ENCODE peak calls at places on chromosome 18, in eight cellular contexts. One of them, this sample, is unnamed.

GRCh38 chr18:3605562-3606443 is 155.8 kb downstream of the TGIF1 start:
- DNase-seq in omental fat pad: no peak
- DNase-seq in cardiac muscle cell: peak; percentile 66
- DNase-seq in breast epithelium: no peak
- DNase-seq in A549: no peak
- DNase-seq in heart left ventricle: no peak
- DNase-seq in brain microvascular endothelial cell: peak; percentile 39
- DNase-seq in cardiac fibroblast: peak; percentile 71
- DNase-seq in this sample: no peak

GRCh38 chr18:59267511-59268126 is 5.6 kb downstream of the RAX start:
- DNase-seq in A549: peak; percentile 22
- DNase-seq in omental fat pad: no peak
- DNase-seq in brain microvascular endothelial cell: no peak
- DNase-seq in cardiac muscle cell: peak; percentile 18
- DNase-seq in breast epithelium: no peak
- DNase-seq in cardiac fibroblast: no peak
- DNase-seq in heart left ventricle: no peak
- DNase-seq in this sample: no peak

GRCh38 chr18:13982136-13982535 is 66.8 kb upstream of the MC2R start:
- DNase-seq in heart left ventricle: no peak
- DNase-seq in omental fat pad: no peak
- DNase-seq in brain microvascular endothelial cell: no peak
- DNase-seq in breast epithelium: no peak
- DNase-seq in cardiac fibroblast: no peak
- DNase-seq in cardiac muscle cell: no peak
- DNase-seq in A549: no peak
- DNase-seq in this sample: no peak

GRCh38 chr18:2948038-2948437 is 64.9 kb downstream of the LPIN2 start:
- DNase-seq in cardiac fibroblast: peak; percentile 70
- DNase-seq in omental fat pad: no peak
- DNase-seq in brain microvascular endothelial cell: peak; percentile 27
- DNase-seq in cardiac muscle cell: peak; percentile 78
- DNase-seq in A549: peak; percentile 54
- DNase-seq in heart left ventricle: peak; percentile 40
- DNase-seq in breast epithelium: no peak
- DNase-seq in this sample: peak; percentile 16

GRCh38 chr18:49804096-49804495 is 9.2 kb downstream of the ACAA2 start:
- DNase-seq in breast epithelium: no peak
- DNase-seq in cardiac fibroblast: no peak
- DNase-seq in omental fat pad: no peak
- DNase-seq in A549: no peak
- DNase-seq in heart left ventricle: no peak
- DNase-seq in brain microvascular endothelial cell: no peak
- DNase-seq in cardiac muscle cell: no peak
- DNase-seq in this sample: no peak

GRCh38 chr18:54296017-54296416 is 26.7 kb downstream of the POLI start:
- DNase-seq in brain microvascular endothelial cell: no peak
- DNase-seq in omental fat pad: no peak
- DNase-seq in cardiac fibroblast: peak; percentile 35
- DNase-seq in breast epithelium: no peak
- DNase-seq in cardiac muscle cell: peak; percentile 41
- DNase-seq in heart left ventricle: no peak
- DNase-seq in A549: no peak
- DNase-seq in this sample: no peak

GRCh38 chr18:55275042-55275897 is 312.7 kb downstream of the TCF4 start:
- DNase-seq in breast epithelium: no peak
- DNase-seq in cardiac fibroblast: peak; percentile 89
- DNase-seq in heart left ventricle: no peak
- DNase-seq in cardiac muscle cell: peak; percentile 79
- DNase-seq in brain microvascular endothelial cell: peak; percentile 66
- DNase-seq in A549: peak; percentile 23
- DNase-seq in omental fat pad: no peak
- DNase-seq in this sample: no peak

GRCh38 chr18:28178720-28179119 is 1.8 kb upstream of the CDH2 start:
- DNase-seq in cardiac fibroblast: peak; percentile 69
- DNase-seq in cardiac muscle cell: no peak
- DNase-seq in A549: peak; percentile 14
- DNase-seq in heart left ventricle: no peak
- DNase-seq in breast epithelium: no peak
- DNase-seq in brain microvascular endothelial cell: peak; percentile 41
- DNase-seq in omental fat pad: no peak
- DNase-seq in this sample: no peak

GRCh38 chr18:54702687-54703086 is 111.6 kb downstream of the DYNAP start:
- DNase-seq in heart left ventricle: no peak
- DNase-seq in cardiac muscle cell: no peak
- DNase-seq in breast epithelium: no peak
- DNase-seq in cardiac fibroblast: peak; percentile 77
- DNase-seq in omental fat pad: no peak
- DNase-seq in A549: no peak
- DNase-seq in brain microvascular endothelial cell: no peak
- DNase-seq in this sample: no peak

GRCh38 chr18:43587538-43588153 is 310.4 kb upstream of the SYT4 start:
- DNase-seq in omental fat pad: no peak
- DNase-seq in heart left ventricle: no peak
- DNase-seq in brain microvascular endothelial cell: peak; percentile 53
- DNase-seq in breast epithelium: no peak
- DNase-seq in A549: peak; percentile 17
- DNase-seq in cardiac fibroblast: peak; percentile 66
- DNase-seq in cardiac muscle cell: peak; percentile 63
- DNase-seq in this sample: no peak

DNA sequence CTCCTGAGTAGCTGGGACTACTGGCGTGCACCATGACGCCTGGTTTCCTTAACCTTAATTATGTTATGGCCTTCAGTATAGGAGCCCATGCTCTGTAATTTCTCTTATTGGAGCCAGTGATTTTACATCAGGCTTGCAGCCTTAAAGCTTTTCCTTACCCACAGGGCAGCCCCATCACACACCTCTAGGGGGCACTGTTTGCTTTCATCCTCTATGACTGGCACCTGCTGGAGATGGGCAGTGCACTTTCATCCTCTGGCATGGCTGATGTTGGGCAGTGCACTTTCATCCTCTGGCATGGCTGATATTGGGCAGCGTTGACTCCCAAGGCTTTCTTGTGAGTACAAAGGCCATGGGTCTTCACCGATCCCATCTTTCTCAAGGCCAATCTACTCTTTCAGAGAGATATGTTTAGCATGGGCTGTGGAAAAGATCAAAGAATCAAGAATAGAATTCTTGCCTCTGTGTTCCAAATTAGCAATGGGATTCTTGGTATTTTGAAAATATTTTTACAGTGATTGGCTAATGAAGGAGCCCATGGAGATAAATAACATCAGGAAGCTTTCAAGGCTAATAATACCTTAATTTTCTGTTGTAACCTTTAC is 80.7 kb upstream of the MEX3C start:
- DNase-seq in breast epithelium: no peak
- DNase-seq in A549: peak; percentile 57
- DNase-seq in brain microvascular endothelial cell: peak; percentile 38
- DNase-seq in cardiac fibroblast: peak; percentile 37
- DNase-seq in omental fat pad: no peak
- DNase-seq in cardiac muscle cell: peak; percentile 62
- DNase-seq in heart left ventricle: peak; percentile 31
- DNase-seq in this sample: no peak
- TF ChIP-seq CTCF in breast epithelium: no peak
- TF ChIP-seq CTCF in A549: peak; percentile 57
- TF ChIP-seq CTCF in brain microvascular endothelial cell: peak; percentile 83
- TF ChIP-seq CTCF in cardiac fibroblast: peak; percentile 66
- TF ChIP-seq CTCF in omental fat pad: no peak
- TF ChIP-seq CTCF in cardiac muscle cell: peak; percentile 82
- TF ChIP-seq CTCF in heart left ventricle: peak; percentile 53
- TF ChIP-seq CTCF in this sample: no peak

DNA sequence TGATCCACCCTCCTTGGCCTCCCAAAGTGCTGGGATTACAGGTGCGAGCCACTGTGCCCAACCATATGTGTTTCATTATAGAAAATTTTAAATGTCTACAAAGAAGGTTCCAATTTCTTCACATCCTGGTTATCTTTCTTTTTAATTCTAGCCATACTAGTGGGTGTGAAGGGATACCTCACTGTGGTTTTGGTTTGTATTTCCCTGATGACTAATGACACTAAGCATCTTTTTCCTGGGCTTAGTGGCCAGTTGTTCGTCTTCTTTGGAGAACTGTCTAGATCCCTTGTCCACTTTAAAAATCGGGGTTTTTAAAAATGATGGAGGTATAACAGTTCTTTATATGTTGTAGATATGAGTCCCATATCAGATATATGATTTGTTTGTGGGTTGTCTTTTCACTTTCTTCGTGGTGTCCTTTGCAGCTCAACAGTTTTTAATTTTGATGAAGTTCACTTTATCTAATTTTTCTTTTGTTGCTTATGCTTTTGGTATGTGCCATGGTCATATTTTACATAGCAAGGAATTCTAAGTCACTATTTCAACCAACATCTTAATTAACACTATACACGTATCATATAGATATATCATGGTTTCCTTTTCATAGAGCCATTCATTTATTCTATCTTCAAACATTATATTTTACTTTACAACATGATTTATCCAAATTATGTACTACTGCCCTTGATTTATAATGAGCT is 135.0 kb upstream of the RIOK3 start:
- DNase-seq in cardiac muscle cell: peak; percentile 64
- DNase-seq in brain microvascular endothelial cell: peak; percentile 70
- DNase-seq in breast epithelium: no peak
- DNase-seq in A549: no peak
- DNase-seq in heart left ventricle: no peak
- DNase-seq in omental fat pad: no peak
- DNase-seq in cardiac fibroblast: peak; percentile 61
- DNase-seq in this sample: no peak
- TF ChIP-seq CTCF in cardiac muscle cell: no peak
- TF ChIP-seq CTCF in brain microvascular endothelial cell: no peak
- TF ChIP-seq CTCF in breast epithelium: no peak
- TF ChIP-seq CTCF in A549: no peak
- TF ChIP-seq CTCF in heart left ventricle: no peak
- TF ChIP-seq CTCF in omental fat pad: no peak
- TF ChIP-seq CTCF in cardiac fibroblast: no peak
- TF ChIP-seq CTCF in this sample: no peak

GRCh38 chr18:12767580-12768155 is 64.8 kb downstream of the PSMG2 start:
- DNase-seq in omental fat pad: no peak
- DNase-seq in brain microvascular endothelial cell: no peak
- DNase-seq in heart left ventricle: no peak
- DNase-seq in cardiac fibroblast: no peak
- DNase-seq in breast epithelium: no peak
- DNase-seq in A549: no peak
- DNase-seq in cardiac muscle cell: no peak
- DNase-seq in this sample: no peak

GRCh38 chr18:12768622-12769021 is 65.8 kb downstream of the PSMG2 start:
- DNase-seq in breast epithelium: no peak
- DNase-seq in cardiac muscle cell: peak; percentile 19
- DNase-seq in brain microvascular endothelial cell: peak; percentile 61
- DNase-seq in omental fat pad: no peak
- DNase-seq in cardiac fibroblast: peak; percentile 69
- DNase-seq in A549: no peak
- DNase-seq in heart left ventricle: no peak
- DNase-seq in this sample: no peak

GRCh38 chr18:12765127-12765526 is 62.3 kb downstream of the PSMG2 start:
- DNase-seq in omental fat pad: no peak
- DNase-seq in brain microvascular endothelial cell: no peak
- DNase-seq in A549: no peak
- DNase-seq in heart left ventricle: no peak
- DNase-seq in cardiac muscle cell: no peak
- DNase-seq in cardiac fibroblast: no peak
- DNase-seq in breast epithelium: no peak
- DNase-seq in this sample: no peak

GRCh38 chr18:12765586-12765985 is 62.7 kb downstream of the PSMG2 start:
- DNase-seq in breast epithelium: no peak
- DNase-seq in cardiac fibroblast: no peak
- DNase-seq in A549: no peak
- DNase-seq in cardiac muscle cell: no peak
- DNase-seq in brain microvascular endothelial cell: no peak
- DNase-seq in heart left ventricle: no peak
- DNase-seq in omental fat pad: no peak
- DNase-seq in this sample: no peak

DNA sequence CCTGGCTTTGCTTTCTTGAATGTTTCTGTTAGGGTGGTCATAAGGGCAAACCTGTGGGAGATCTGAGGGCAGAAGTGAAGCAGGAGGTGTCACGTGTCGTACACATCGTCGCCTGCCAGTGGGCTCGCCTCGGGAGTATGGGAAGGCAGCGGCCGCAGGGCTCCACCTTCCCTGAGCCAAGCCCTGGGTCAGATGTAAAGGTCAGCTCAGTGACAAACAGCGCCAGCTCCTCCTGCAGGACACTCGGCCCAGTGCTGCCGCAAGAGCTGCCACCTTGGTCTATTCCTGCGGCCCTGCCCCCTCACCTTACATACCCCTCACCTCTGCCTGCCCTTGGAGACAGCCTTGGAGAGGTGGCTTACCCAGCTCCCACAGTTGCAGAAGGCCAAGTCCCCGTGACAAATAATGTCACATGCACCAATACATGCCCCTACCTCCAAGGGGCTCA is 64.2 kb downstream of the PSMG2 start:
- DNase-seq in omental fat pad: no peak
- DNase-seq in cardiac fibroblast: no peak
- DNase-seq in brain microvascular endothelial cell: no peak
- DNase-seq in A549: peak; percentile 32
- DNase-seq in breast epithelium: no peak
- DNase-seq in heart left ventricle: no peak
- DNase-seq in cardiac muscle cell: no peak
- DNase-seq in this sample: no peak
- TF ChIP-seq CTCF in omental fat pad: no peak
- TF ChIP-seq CTCF in cardiac fibroblast: no peak
- TF ChIP-seq CTCF in brain microvascular endothelial cell: peak; percentile 28
- TF ChIP-seq CTCF in A549: no peak
- TF ChIP-seq CTCF in breast epithelium: no peak
- TF ChIP-seq CTCF in heart left ventricle: no peak
- TF ChIP-seq CTCF in cardiac muscle cell: no peak
- TF ChIP-seq CTCF in this sample: no peak

DNA sequence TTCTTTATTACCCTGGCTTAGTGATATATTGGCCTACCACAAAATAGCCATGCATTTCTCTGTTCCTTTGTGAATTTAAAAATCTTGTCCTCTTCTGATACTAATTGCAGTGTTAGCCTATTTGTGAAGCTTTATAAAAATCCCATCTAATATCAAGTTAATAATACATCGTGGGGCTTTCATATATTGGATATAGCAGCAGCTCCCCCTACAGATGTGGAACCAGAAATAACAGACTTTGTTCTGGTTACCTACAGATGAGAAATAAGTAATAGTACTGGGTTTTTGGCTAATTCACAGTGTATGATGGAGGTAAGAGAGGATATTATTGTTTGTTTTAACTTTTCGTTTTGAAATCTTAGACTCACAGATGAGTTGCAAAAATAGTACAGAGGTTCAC is 1661.7 kb upstream of the PIK3C3 start:
- DNase-seq in cardiac fibroblast: peak; percentile 13
- DNase-seq in brain microvascular endothelial cell: no peak
- DNase-seq in cardiac muscle cell: peak; percentile 9
- DNase-seq in omental fat pad: no peak
- DNase-seq in A549: no peak
- DNase-seq in breast epithelium: no peak
- DNase-seq in heart left ventricle: no peak
- DNase-seq in this sample: no peak
- TF ChIP-seq CTCF in cardiac fibroblast: peak; percentile 17
- TF ChIP-seq CTCF in brain microvascular endothelial cell: peak; percentile 26
- TF ChIP-seq CTCF in cardiac muscle cell: peak; percentile 27
- TF ChIP-seq CTCF in omental fat pad: no peak
- TF ChIP-seq CTCF in A549: no peak
- TF ChIP-seq CTCF in breast epithelium: no peak
- TF ChIP-seq CTCF in heart left ventricle: peak; percentile 41
- TF ChIP-seq CTCF in this sample: no peak

GRCh38 chr18:24456549-24456948 is 3.9 kb upstream of the HRH4 start:
- DNase-seq in cardiac muscle cell: no peak
- DNase-seq in heart left ventricle: no peak
- DNase-seq in A549: no peak
- DNase-seq in breast epithelium: no peak
- DNase-seq in brain microvascular endothelial cell: no peak
- DNase-seq in omental fat pad: no peak
- DNase-seq in cardiac fibroblast: no peak
- DNase-seq in this sample: no peak
- TF ChIP-seq CTCF in cardiac muscle cell: no peak
- TF ChIP-seq CTCF in heart left ventricle: no peak
- TF ChIP-seq CTCF in A549: no peak
- TF ChIP-seq CTCF in breast epithelium: no peak
- TF ChIP-seq CTCF in brain microvascular endothelial cell: no peak
- TF ChIP-seq CTCF in omental fat pad: no peak
- TF ChIP-seq CTCF in cardiac fibroblast: no peak
- TF ChIP-seq CTCF in this sample: no peak

This sample was measured in AG04449.